ENCODE peak calls at places on chromosomes 6 and 20, in ten cellular contexts. One of them, this sample, is unnamed.

GRCh38 chr6:3977875-3978711 is 100.8 kb downstream of the FAM217A start:
- DNase-seq in NCI-H82: peak
- DNase-seq in NCI-H524: peak
- DNase-seq in activated naive CD4-positive, alpha-beta T cell: peak
- DNase-seq in left lobe of liver: no peak
- DNase-seq in GM12891: peak
- DNase-seq in SK-MEL-5: peak
- DNase-seq in H54: no peak
- DNase-seq in NCI-H345: no peak
- DNase-seq in NCI-H187 treated with DMSO at 0.1 percent for 48 hours: no peak
- DNase-seq in this sample: no peak

GRCh38 chr20:10596726-10597125 is 77.1 kb downstream of the JAG1 start:
- DNase-seq in left lobe of liver: no peak
- DNase-seq in GM12891: no peak
- DNase-seq in NCI-H82: no peak
- DNase-seq in NCI-H187 treated with DMSO at 0.1 percent for 48 hours: no peak
- DNase-seq in H54: no peak
- DNase-seq in NCI-H524: no peak
- DNase-seq in activated naive CD4-positive, alpha-beta T cell: no peak
- DNase-seq in NCI-H345: no peak
- DNase-seq in SK-MEL-5: peak
- DNase-seq in this sample: no peak

GRCh38 chr20:10731190-10731955 is 57.6 kb upstream of the JAG1 start:
- DNase-seq in GM12891: no peak
- DNase-seq in NCI-H345: no peak
- DNase-seq in NCI-H82: no peak
- DNase-seq in H54: peak
- DNase-seq in SK-MEL-5: peak
- DNase-seq in NCI-H524: no peak
- DNase-seq in NCI-H187 treated with DMSO at 0.1 percent for 48 hours: no peak
- DNase-seq in left lobe of liver: no peak
- DNase-seq in activated naive CD4-positive, alpha-beta T cell: no peak
- DNase-seq in this sample: no peak

GRCh38 chr6:136683209-136683941 is 108.9 kb downstream of the MAP3K5 start:
- DNase-seq in activated naive CD4-positive, alpha-beta T cell: no peak
- DNase-seq in GM12891: no peak
- DNase-seq in SK-MEL-5: no peak
- DNase-seq in NCI-H345: no peak
- DNase-seq in NCI-H187 treated with DMSO at 0.1 percent for 48 hours: no peak
- DNase-seq in H54: no peak
- DNase-seq in NCI-H524: no peak
- DNase-seq in NCI-H82: no peak
- DNase-seq in left lobe of liver: no peak
- DNase-seq in this sample: no peak

GRCh38 chr6:6386010-6386409 is 65.5 kb upstream of the F13A1 start:
- DNase-seq in NCI-H524: no peak
- DNase-seq in H54: no peak
- DNase-seq in activated naive CD4-positive, alpha-beta T cell: no peak
- DNase-seq in GM12891: no peak
- DNase-seq in left lobe of liver: no peak
- DNase-seq in SK-MEL-5: no peak
- DNase-seq in NCI-H82: no peak
- DNase-seq in NCI-H345: no peak
- DNase-seq in NCI-H187 treated with DMSO at 0.1 percent for 48 hours: no peak
- DNase-seq in this sample: no peak

GRCh38 chr20:47502271-47502730 is 614 bp downstream of the NCOA3 start:
- DNase-seq in SK-MEL-5: no peak
- DNase-seq in NCI-H82: peak
- DNase-seq in left lobe of liver: peak
- DNase-seq in H54: no peak
- DNase-seq in NCI-H524: no peak
- DNase-seq in activated naive CD4-positive, alpha-beta T cell: no peak
- DNase-seq in GM12891: no peak
- DNase-seq in NCI-H345: peak
- DNase-seq in NCI-H187 treated with DMSO at 0.1 percent for 48 hours: no peak
- DNase-seq in this sample: no peak

GRCh38 chr6:122798099-122798641 is 9.1 kb downstream of the SMPDL3A start:
- DNase-seq in left lobe of liver: peak
- DNase-seq in NCI-H524: no peak
- DNase-seq in NCI-H345: peak
- DNase-seq in NCI-H82: no peak
- DNase-seq in NCI-H187 treated with DMSO at 0.1 percent for 48 hours: peak
- DNase-seq in activated naive CD4-positive, alpha-beta T cell: no peak
- DNase-seq in GM12891: no peak
- DNase-seq in SK-MEL-5: no peak
- DNase-seq in H54: peak
- DNase-seq in this sample: peak

GRCh38 chr6:125596020-125596419 is 153.4 kb upstream of the HEY2 start:
- DNase-seq in H54: no peak
- DNase-seq in left lobe of liver: no peak
- DNase-seq in GM12891: no peak
- DNase-seq in SK-MEL-5: no peak
- DNase-seq in activated naive CD4-positive, alpha-beta T cell: no peak
- DNase-seq in NCI-H524: no peak
- DNase-seq in NCI-H187 treated with DMSO at 0.1 percent for 48 hours: no peak
- DNase-seq in NCI-H82: no peak
- DNase-seq in NCI-H345: no peak
- DNase-seq in this sample: no peak

GRCh38 chr20:38534756-38535155 is 46.2 kb upstream of the ADIG start:
- DNase-seq in activated naive CD4-positive, alpha-beta T cell: no peak
- DNase-seq in NCI-H82: no peak
- DNase-seq in NCI-H187 treated with DMSO at 0.1 percent for 48 hours: no peak
- DNase-seq in H54: no peak
- DNase-seq in SK-MEL-5: no peak
- DNase-seq in GM12891: no peak
- DNase-seq in left lobe of liver: no peak
- DNase-seq in NCI-H345: no peak
- DNase-seq in NCI-H524: no peak
- DNase-seq in this sample: no peak

GRCh38 chr6:66731310-66731709 is 1024.3 kb upstream of the EYS start:
- DNase-seq in NCI-H345: no peak
- DNase-seq in SK-MEL-5: no peak
- DNase-seq in NCI-H82: no peak
- DNase-seq in GM12891: no peak
- DNase-seq in left lobe of liver: no peak
- DNase-seq in NCI-H524: no peak
- DNase-seq in H54: no peak
- DNase-seq in NCI-H187 treated with DMSO at 0.1 percent for 48 hours: no peak
- DNase-seq in activated naive CD4-positive, alpha-beta T cell: no peak
- DNase-seq in this sample: no peak

GRCh38 chr20:4161447-4162251 is 146.3 kb upstream of the RNF24 start:
- DNase-seq in NCI-H82: no peak
- DNase-seq in NCI-H345: peak
- DNase-seq in H54: no peak
- DNase-seq in left lobe of liver: no peak
- DNase-seq in activated naive CD4-positive, alpha-beta T cell: no peak
- DNase-seq in GM12891: no peak
- DNase-seq in NCI-H524: no peak
- DNase-seq in NCI-H187 treated with DMSO at 0.1 percent for 48 hours: no peak
- DNase-seq in SK-MEL-5: no peak
- DNase-seq in this sample: peak

GRCh38 chr20:58705525-58705924 is 12.9 kb downstream of the NPEPL1 start:
- DNase-seq in NCI-H187 treated with DMSO at 0.1 percent for 48 hours: no peak
- DNase-seq in NCI-H524: no peak
- DNase-seq in SK-MEL-5: no peak
- DNase-seq in NCI-H82: no peak
- DNase-seq in H54: no peak
- DNase-seq in activated naive CD4-positive, alpha-beta T cell: no peak
- DNase-seq in NCI-H345: no peak
- DNase-seq in GM12891: no peak
- DNase-seq in left lobe of liver: peak
- DNase-seq in this sample: no peak

GRCh38 chr20:45307076-45307645 is 521 bp downstream of the RBPJL start:
- DNase-seq in NCI-H345: no peak
- DNase-seq in SK-MEL-5: no peak
- DNase-seq in H54: no peak
- DNase-seq in left lobe of liver: no peak
- DNase-seq in activated naive CD4-positive, alpha-beta T cell: no peak
- DNase-seq in NCI-H82: no peak
- DNase-seq in NCI-H524: no peak
- DNase-seq in GM12891: no peak
- DNase-seq in NCI-H187 treated with DMSO at 0.1 percent for 48 hours: no peak
- DNase-seq in this sample: no peak

GRCh38 chr6:102736941-102737368 is 1343.4 kb downstream of the GRIK2 start:
- DNase-seq in left lobe of liver: no peak
- DNase-seq in NCI-H345: no peak
- DNase-seq in activated naive CD4-positive, alpha-beta T cell: no peak
- DNase-seq in NCI-H82: no peak
- DNase-seq in NCI-H524: no peak
- DNase-seq in SK-MEL-5: no peak
- DNase-seq in GM12891: no peak
- DNase-seq in H54: peak
- DNase-seq in NCI-H187 treated with DMSO at 0.1 percent for 48 hours: no peak
- DNase-seq in this sample: no peak

GRCh38 chr20:23647346-23647745 is 9.6 kb upstream of the CST3 start:
- DNase-seq in SK-MEL-5: no peak
- DNase-seq in NCI-H82: no peak
- DNase-seq in NCI-H187 treated with DMSO at 0.1 percent for 48 hours: no peak
- DNase-seq in NCI-H345: no peak
- DNase-seq in H54: no peak
- DNase-seq in left lobe of liver: no peak
- DNase-seq in GM12891: no peak
- DNase-seq in NCI-H524: no peak
- DNase-seq in activated naive CD4-positive, alpha-beta T cell: no peak
- DNase-seq in this sample: no peak

GRCh38 chr6:168089186-168090063 is 10.4 kb upstream of the FRMD1 start:
- DNase-seq in NCI-H187 treated with DMSO at 0.1 percent for 48 hours: no peak
- DNase-seq in SK-MEL-5: no peak
- DNase-seq in NCI-H524: no peak
- DNase-seq in NCI-H82: no peak
- DNase-seq in NCI-H345: peak
- DNase-seq in left lobe of liver: no peak
- DNase-seq in GM12891: no peak
- DNase-seq in activated naive CD4-positive, alpha-beta T cell: no peak
- DNase-seq in H54: no peak
- DNase-seq in this sample: peak

GRCh38 chr20:63434599-63435378 is 37.7 kb downstream of the KCNQ2 start:
- DNase-seq in H54: peak
- DNase-seq in NCI-H82: peak
- DNase-seq in NCI-H345: peak
- DNase-seq in NCI-H524: peak
- DNase-seq in activated naive CD4-positive, alpha-beta T cell: peak
- DNase-seq in left lobe of liver: no peak
- DNase-seq in SK-MEL-5: peak
- DNase-seq in GM12891: peak
- DNase-seq in NCI-H187 treated with DMSO at 0.1 percent for 48 hours: no peak
- DNase-seq in this sample: peak

GRCh38 chr6:3269412-3269975 is 10.7 kb downstream of the PSMG4 start:
- DNase-seq in activated naive CD4-positive, alpha-beta T cell: no peak
- DNase-seq in NCI-H187 treated with DMSO at 0.1 percent for 48 hours: no peak
- DNase-seq in NCI-H82: no peak
- DNase-seq in left lobe of liver: no peak
- DNase-seq in NCI-H524: no peak
- DNase-seq in NCI-H345: no peak
- DNase-seq in H54: no peak
- DNase-seq in SK-MEL-5: no peak
- DNase-seq in GM12891: no peak
- DNase-seq in this sample: no peak

GRCh38 chr6:38167598-38167997 is 348.1 kb downstream of the ZFAND3 start:
- DNase-seq in left lobe of liver: no peak
- DNase-seq in NCI-H345: no peak
- DNase-seq in NCI-H524: no peak
- DNase-seq in SK-MEL-5: no peak
- DNase-seq in GM12891: no peak
- DNase-seq in NCI-H187 treated with DMSO at 0.1 percent for 48 hours: no peak
- DNase-seq in H54: no peak
- DNase-seq in activated naive CD4-positive, alpha-beta T cell: no peak
- DNase-seq in NCI-H82: no peak
- DNase-seq in this sample: no peak

GRCh38 chr20:57104711-57105110 is 161.7 kb downstream of the BMP7 start:
- DNase-seq in left lobe of liver: no peak
- DNase-seq in GM12891: no peak
- DNase-seq in NCI-H82: no peak
- DNase-seq in activated naive CD4-positive, alpha-beta T cell: no peak
- DNase-seq in NCI-H187 treated with DMSO at 0.1 percent for 48 hours: no peak
- DNase-seq in H54: no peak
- DNase-seq in NCI-H345: no peak
- DNase-seq in NCI-H524: no peak
- DNase-seq in SK-MEL-5: no peak
- DNase-seq in this sample: no peak

This sample was measured in DMS153.